ENCODE peak calls at places on chromosome 17, in seven cellular contexts. E is GM23338, U is prostate gland, I is SK-N-SH, N is breast epithelium, W is upper lobe of left lung, G is sigmoid colon. O is an unnamed sample.

GRCh38 chr17:9002610-9003354 is 18.5 kb upstream of the NTN1 start:
- DNase-seq in E (peak), U (peak), I (peak), N (no peak), W (peak), G (no peak), O (peak)

GRCh38 chr17:2814499-2815341 is 18.5 kb downstream of the RAP1GAP2 start:
- DNase-seq in E (no peak), U (no peak), I (no peak), N (no peak), W (no peak), G (no peak), O (peak)

GRCh38 chr17:27452828-27453227 is 3.4 kb upstream of the KSR1 start:
- DNase-seq in E (no peak), U (no peak), I (no peak), N (no peak), W (no peak), G (no peak), O (no peak)

GRCh38 chr17:58210922-58211321 is 8.1 kb downstream of the MKS1 start:
- DNase-seq in E (peak), U (no peak), I (no peak), N (no peak), W (no peak), G (no peak), O (no peak)

GRCh38 chr17:17994271-17994670 is 21.6 kb downstream of the DRC3 start:
- DNase-seq in E (peak), U (no peak), I (peak), N (no peak), W (no peak), G (no peak), O (no peak)

GRCh38 chr17:40485851-40486512 is 15.4 kb downstream of the TNS4 start:
- DNase-seq in E (no peak), U (peak), I (no peak), N (no peak), W (no peak), G (peak), O (no peak)

GRCh38 chr17:13740692-13741091 is 139.0 kb upstream of the HS3ST3A1 start:
- DNase-seq in E (no peak), U (no peak), I (no peak), N (no peak), W (no peak), G (no peak), O (no peak)

GRCh38 chr17:39064374-39064773 is 87.1 kb downstream of the PLXDC1 start:
- DNase-seq in E (no peak), U (no peak), I (no peak), N (no peak), W (no peak), G (no peak), O (no peak)

GRCh38 chr17:72516772-72517399 is 396.1 kb downstream of the SOX9 start:
- DNase-seq in E (no peak), U (peak), I (no peak), N (no peak), W (no peak), G (no peak), O (no peak)

GRCh38 chr17:43669971-43670644 is 8.4 kb upstream of the MEOX1 start:
- DNase-seq in E (peak), U (no peak), I (no peak), N (no peak), W (no peak), G (no peak), O (no peak)

GRCh38 chr17:6708357-6708961 is 4.7 kb downstream of the SLC13A5 start:
- DNase-seq in E (no peak), U (no peak), I (no peak), N (no peak), W (no peak), G (no peak), O (no peak)

GRCh38 chr17:40564195-40564882 is 933 bp downstream of the CCR7 start:
- DNase-seq in E (no peak), U (no peak), I (no peak), N (no peak), W (no peak), G (no peak), O (no peak)

GRCh38 chr17:82494236-82495055 is 25.1 kb upstream of the FOXK2 start:
- DNase-seq in E (peak), U (peak), I (peak), N (peak), W (peak), G (peak), O (peak)
- TF ChIP-seq POLR2AphosphoS5 in E (no peak), U (peak), I (peak), N (peak), W (no peak), G (peak), O (no peak)

GRCh38 chr17:31489295-31490018 is 98.0 kb downstream of the RAB11FIP4 start:
- DNase-seq in E (peak), U (no peak), I (no peak), N (no peak), W (peak), G (no peak), O (no peak)
- TF ChIP-seq POLR2AphosphoS5 in E (no peak), U (no peak), I (no peak), N (no peak), W (no peak), G (no peak), O (no peak)

DNA sequence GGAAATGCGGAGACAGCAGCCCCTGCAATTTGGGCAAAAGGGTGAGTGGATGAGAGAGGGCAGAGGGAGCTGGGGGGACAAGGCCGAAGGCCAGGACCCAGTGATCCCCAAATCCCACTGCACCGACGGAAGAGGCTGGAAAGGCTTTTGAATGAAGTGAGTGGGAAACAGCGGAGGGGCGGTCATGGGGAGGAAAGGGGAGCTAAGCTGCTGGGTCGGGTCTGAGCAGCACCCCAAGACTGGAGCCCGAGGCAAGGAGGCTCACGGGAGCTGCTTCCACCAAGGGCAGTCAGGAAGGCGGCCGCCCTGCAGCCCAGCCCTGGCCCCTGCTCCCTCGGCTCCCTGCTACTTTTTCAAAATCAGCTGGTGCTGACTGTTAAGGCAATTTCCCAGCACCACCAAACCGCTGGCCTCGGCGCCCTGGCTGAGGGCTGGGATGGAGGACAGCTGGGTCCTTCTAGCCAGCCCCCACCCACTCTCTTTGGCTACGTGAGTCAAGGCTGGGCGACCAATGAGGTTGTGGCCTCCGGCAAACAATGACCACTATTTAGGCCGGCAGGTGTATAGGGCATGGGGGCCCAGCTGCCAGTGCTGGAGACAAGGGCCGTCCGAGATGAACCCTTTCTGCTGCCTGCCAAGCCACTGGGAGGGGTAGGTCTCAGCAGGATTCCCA is 509 bp downstream of the SERPINF1 start:
- DNase-seq in E (peak), U (no peak), I (peak), N (no peak), W (peak), G (peak), O (no peak)
- TF ChIP-seq POLR2AphosphoS5 in E (no peak), U (no peak), I (no peak), N (no peak), W (peak), G (peak), O (no peak)

GRCh38 chr17:29563816-29564215 is 3.0 kb downstream of the ABHD15 start:
- DNase-seq in E (no peak), U (no peak), I (no peak), N (no peak), W (no peak), G (no peak), O (no peak)

GRCh38 chr17:29568331-29569244 is at the start of gene TP53I13:
- DNase-seq in E (peak), U (peak), I (peak), N (peak), W (peak), G (peak), O (peak)

GRCh38 chr17:29566473-29567361 is at the start of gene ABHD15:
- DNase-seq in E (peak), U (peak), I (peak), N (peak), W (peak), G (peak), O (peak)

GRCh38 chr17:29567362-29568330 is 809 bp upstream of the ABHD15 start:
- DNase-seq in E (peak), U (peak), I (peak), N (peak), W (peak), G (peak), O (peak)

GRCh38 chr17:29565643-29566472 is 979 bp downstream of the ABHD15 start:
- DNase-seq in E (peak), U (peak), I (peak), N (peak), W (peak), G (peak), O (no peak)
- TF ChIP-seq POLR2AphosphoS5 in E (no peak), U (no peak), I (no peak), N (no peak), W (no peak), G (no peak), O (no peak)

GRCh38 chr17:75773121-75773807 is 8.3 kb upstream of the GALK1 start:
- DNase-seq in E (no peak), U (no peak), I (peak), N (peak), W (peak), G (peak), O (no peak)

GRCh38 chr17:75769536-75769935 is 4.5 kb upstream of the GALK1 start:
- DNase-seq in E (no peak), U (no peak), I (peak), N (peak), W (no peak), G (peak), O (no peak)

GRCh38 chr17:75773808-75774470 is 8.9 kb upstream of the GALK1 start:
- DNase-seq in E (peak), U (no peak), I (peak), N (peak), W (no peak), G (peak), O (no peak)

GRCh38 chr17:75774471-75774987 is 9.5 kb upstream of the GALK1 start:
- DNase-seq in E (no peak), U (no peak), I (peak), N (no peak), W (peak), G (peak), O (no peak)

DNA sequence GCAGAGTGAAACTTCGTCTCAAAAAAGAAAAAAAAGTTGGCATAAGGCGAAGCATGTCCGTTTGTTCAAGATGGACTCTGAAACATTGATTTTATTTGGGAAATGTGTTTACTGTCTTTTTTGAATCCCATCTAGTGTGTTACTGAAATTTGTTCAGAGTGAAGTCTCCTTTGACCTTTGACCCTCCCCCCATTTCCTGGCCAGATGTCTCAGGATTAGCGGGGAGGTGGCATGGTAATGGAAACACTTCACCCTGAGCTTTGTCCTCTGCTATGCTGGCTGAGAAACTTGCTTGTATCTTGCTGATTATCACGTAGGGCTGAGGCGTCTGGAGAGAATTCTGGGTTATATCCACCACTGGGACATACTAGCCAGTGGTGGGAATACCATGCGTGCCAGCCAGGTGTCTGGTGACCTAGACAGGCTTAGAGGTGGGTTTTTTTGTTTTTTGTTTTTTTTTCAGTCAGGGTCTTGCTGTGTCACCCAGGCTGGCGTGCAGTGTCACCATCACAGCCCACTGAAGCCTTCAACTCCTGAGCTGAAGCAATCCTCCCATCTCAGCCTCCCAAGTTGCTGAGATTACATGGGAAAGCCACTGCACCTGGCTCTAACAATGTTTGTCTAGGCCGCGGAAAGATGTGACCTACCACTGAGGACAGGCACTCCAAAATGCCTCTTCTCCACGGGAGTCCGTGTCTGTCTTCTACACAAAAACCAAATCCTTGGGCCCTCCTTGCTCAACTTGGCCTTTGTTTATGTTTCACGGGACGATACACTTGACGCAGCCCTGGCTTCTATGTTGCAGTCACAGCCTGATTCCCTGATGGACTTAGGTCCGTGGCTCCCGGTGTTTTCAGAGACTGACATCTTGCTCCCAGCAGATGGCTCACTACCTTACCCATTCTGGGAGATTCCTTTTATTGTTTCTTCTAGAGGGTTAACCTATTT is 6.6 kb upstream of the GALK1 start:
- DNase-seq in E (no peak), U (no peak), I (no peak), N (peak), W (no peak), G (peak), O (no peak)
- TF ChIP-seq POLR2AphosphoS5 in E (no peak), U (no peak), I (no peak), N (no peak), W (no peak), G (peak), O (no peak)

GRCh38 chr17:59220328-59221158 is at the start of gene GDPD1:
- DNase-seq in E (peak), U (peak), I (peak), N (peak), W (peak), G (peak), O (peak)
- TF ChIP-seq POLR2AphosphoS5 in E (peak), U (peak), I (peak), N (peak), W (peak), G (peak), O (no peak)

GRCh38 chr17:64621772-64622171 is 40.3 kb downstream of the SMURF2 start:
- DNase-seq in E (no peak), U (no peak), I (no peak), N (no peak), W (no peak), G (no peak), O (no peak)
- TF ChIP-seq POLR2AphosphoS5 in E (no peak), U (no peak), I (no peak), N (no peak), W (no peak), G (no peak), O (no peak)

DNA sequence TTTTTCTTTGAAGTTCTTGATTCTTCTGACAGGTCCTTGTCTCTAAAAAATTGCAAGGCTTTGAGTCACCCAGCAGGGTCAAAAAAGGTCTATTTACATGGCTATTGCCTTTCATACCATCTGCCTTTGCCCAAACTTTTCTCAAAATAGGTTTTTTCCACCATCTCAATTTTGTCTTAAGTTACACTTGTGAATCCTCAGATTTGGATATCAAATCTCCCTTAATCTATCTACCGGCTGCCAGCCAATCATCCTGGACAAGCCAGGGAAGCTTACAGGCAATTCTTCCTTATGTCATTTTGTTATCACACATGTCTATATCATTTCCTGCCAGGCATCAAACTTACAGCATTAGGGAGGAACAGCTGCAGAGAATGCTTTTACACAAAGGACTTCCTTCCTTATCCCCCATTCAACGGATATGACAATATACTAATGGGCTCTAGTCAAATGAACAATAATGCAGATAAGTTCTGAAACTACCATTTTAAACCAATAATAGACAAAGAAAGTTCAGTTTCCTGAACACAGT is 104.1 kb upstream of the CORO6 start:
- DNase-seq in E (no peak), U (no peak), I (peak), N (no peak), W (no peak), G (no peak), O (no peak)
- TF ChIP-seq POLR2AphosphoS5 in E (no peak), U (no peak), I (peak), N (no peak), W (peak), G (no peak), O (no peak)

DNA sequence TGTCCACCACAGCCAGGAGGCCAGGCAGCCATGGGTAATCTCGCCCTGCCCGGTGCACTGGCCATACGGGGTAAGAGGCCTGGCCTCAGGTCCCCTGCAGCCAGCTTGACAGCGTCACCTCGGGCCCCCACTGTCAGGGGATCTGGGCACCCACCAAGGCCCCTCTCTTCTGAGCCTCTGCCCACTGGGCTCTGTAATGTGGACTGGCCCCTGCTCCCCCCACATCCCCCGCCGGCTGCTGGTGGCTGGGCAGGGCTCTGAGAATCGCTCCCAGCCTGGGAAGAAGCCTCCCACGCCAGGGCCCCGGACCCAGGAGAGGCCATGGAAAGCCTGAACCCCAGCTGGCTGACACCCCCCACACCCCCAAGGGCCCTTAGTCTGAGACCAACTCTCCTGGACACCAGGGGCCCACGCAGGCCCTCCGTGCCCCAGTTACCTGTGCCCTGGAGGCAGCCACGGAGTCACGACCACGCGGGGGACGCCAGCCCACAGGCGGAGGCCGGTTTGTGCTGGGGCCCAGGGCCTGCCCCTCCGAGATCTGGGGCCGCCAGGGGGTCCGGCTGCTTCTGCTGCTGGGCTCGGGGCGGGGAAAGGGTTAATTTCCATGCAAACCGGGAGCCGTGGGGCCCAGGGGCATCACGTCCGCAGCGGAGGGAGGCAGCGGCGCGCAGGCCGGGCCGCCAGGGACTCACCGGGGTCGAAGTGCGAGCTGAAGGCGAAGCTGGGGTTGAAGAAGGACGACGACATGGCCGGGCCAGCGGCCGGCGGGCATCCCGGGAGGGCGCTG is at the start of gene PVALEF:
- DNase-seq in E (peak), U (no peak), I (no peak), N (no peak), W (peak), G (peak), O (no peak)
- TF ChIP-seq POLR2AphosphoS5 in E (no peak), U (no peak), I (no peak), N (no peak), W (no peak), G (no peak), O (no peak)

O was measured in GM12891.